ENCODE peak calls at places on chromosome 18, in six cellular contexts. One of them, this sample, is unnamed.

GRCh38 chr18:77495982-77496690 is 246.5 kb downstream of the GALR1 start:
- DNase-seq in effector memory CD8-positive, alpha-beta T cell: no peak
- DNase-seq in HFF-Myc: no peak
- DNase-seq in SW 1271: no peak
- DNase-seq in hypothalamus: no peak
- DNase-seq in NCI-H1105: no peak
- DNase-seq in this sample: peak

GRCh38 chr18:23977709-23978483 is 36.7 kb upstream of the TTC39C start:
- DNase-seq in effector memory CD8-positive, alpha-beta T cell: no peak
- DNase-seq in HFF-Myc: no peak
- DNase-seq in SW 1271: no peak
- DNase-seq in hypothalamus: no peak
- DNase-seq in NCI-H1105: no peak
- DNase-seq in this sample: no peak

GRCh38 chr18:78376036-78376435 is 603.6 kb upstream of the SALL3 start:
- DNase-seq in effector memory CD8-positive, alpha-beta T cell: no peak
- DNase-seq in HFF-Myc: no peak
- DNase-seq in SW 1271: no peak
- DNase-seq in hypothalamus: no peak
- DNase-seq in NCI-H1105: peak
- DNase-seq in this sample: no peak

GRCh38 chr18:63578357-63578958 is 8.7 kb upstream of the SERPINB13 start:
- DNase-seq in effector memory CD8-positive, alpha-beta T cell: no peak
- DNase-seq in HFF-Myc: peak
- DNase-seq in SW 1271: peak
- DNase-seq in hypothalamus: no peak
- DNase-seq in NCI-H1105: peak
- DNase-seq in this sample: peak

GRCh38 chr18:6614952-6615351 is 114.6 kb upstream of the ARHGAP28 start:
- DNase-seq in effector memory CD8-positive, alpha-beta T cell: no peak
- DNase-seq in HFF-Myc: no peak
- DNase-seq in SW 1271: no peak
- DNase-seq in hypothalamus: no peak
- DNase-seq in NCI-H1105: no peak
- DNase-seq in this sample: no peak

GRCh38 chr18:58051765-58052460 is 7.9 kb downstream of the NEDD4L start:
- DNase-seq in effector memory CD8-positive, alpha-beta T cell: no peak
- DNase-seq in HFF-Myc: no peak
- DNase-seq in SW 1271: peak
- DNase-seq in hypothalamus: no peak
- DNase-seq in NCI-H1105: no peak
- DNase-seq in this sample: no peak

GRCh38 chr18:70577023-70577420 is 288.2 kb downstream of the SOCS6 start:
- DNase-seq in effector memory CD8-positive, alpha-beta T cell: no peak
- DNase-seq in HFF-Myc: no peak
- DNase-seq in SW 1271: no peak
- DNase-seq in hypothalamus: no peak
- DNase-seq in NCI-H1105: no peak
- DNase-seq in this sample: no peak

GRCh38 chr18:5040476-5040875 is 156.6 kb downstream of the AKAIN1 start:
- DNase-seq in effector memory CD8-positive, alpha-beta T cell: no peak
- DNase-seq in HFF-Myc: no peak
- DNase-seq in SW 1271: no peak
- DNase-seq in hypothalamus: no peak
- DNase-seq in NCI-H1105: no peak
- DNase-seq in this sample: no peak

GRCh38 chr18:9539283-9539682 is 64.0 kb downstream of the RALBP1 start:
- DNase-seq in effector memory CD8-positive, alpha-beta T cell: no peak
- DNase-seq in HFF-Myc: peak
- DNase-seq in SW 1271: no peak
- DNase-seq in hypothalamus: no peak
- DNase-seq in NCI-H1105: no peak
- DNase-seq in this sample: no peak

This sample was measured in pons.